ENCODE peak calls at places on chromosomes 16 and 17, in seven cellular contexts. One of them, this sample, is unnamed.

GRCh38 chr16:4370570-4371480 is 823 bp upstream of the VASN start:
- DNase-seq in breast epithelium: no peak
- DNase-seq in RWPE1: no peak
- DNase-seq in stomach: no peak
- DNase-seq in CD8-positive, alpha-beta T cell: no peak
- DNase-seq in ascending aorta: peak
- DNase-seq in dorsolateral prefrontal cortex: no peak
- DNase-seq in this sample: peak

GRCh38 chr16:53087101-53087500 is 32.3 kb downstream of the CHD9 start:
- DNase-seq in breast epithelium: no peak
- DNase-seq in RWPE1: no peak
- DNase-seq in ascending aorta: no peak
- DNase-seq in CD8-positive, alpha-beta T cell: no peak
- DNase-seq in stomach: no peak
- DNase-seq in dorsolateral prefrontal cortex: no peak
- DNase-seq in this sample: no peak

GRCh38 chr17:49571283-49571682 is 4.4 kb upstream of the NXPH3 start:
- DNase-seq in stomach: no peak
- DNase-seq in breast epithelium: no peak
- DNase-seq in CD8-positive, alpha-beta T cell: no peak
- DNase-seq in dorsolateral prefrontal cortex: no peak
- DNase-seq in RWPE1: no peak
- DNase-seq in ascending aorta: no peak
- DNase-seq in this sample: no peak

GRCh38 chr16:50419116-50419515 is 50.3 kb upstream of the BRD7 start:
- DNase-seq in RWPE1: no peak
- DNase-seq in CD8-positive, alpha-beta T cell: no peak
- DNase-seq in dorsolateral prefrontal cortex: no peak
- DNase-seq in ascending aorta: no peak
- DNase-seq in breast epithelium: no peak
- DNase-seq in stomach: no peak
- DNase-seq in this sample: no peak

GRCh38 chr17:32813021-32813420 is 63.9 kb downstream of the MYO1D start:
- DNase-seq in stomach: no peak
- DNase-seq in dorsolateral prefrontal cortex: no peak
- DNase-seq in RWPE1: peak
- DNase-seq in ascending aorta: no peak
- DNase-seq in CD8-positive, alpha-beta T cell: no peak
- DNase-seq in breast epithelium: no peak
- DNase-seq in this sample: no peak

GRCh38 chr16:17445421-17445820 is 25.3 kb downstream of the XYLT1 start:
- DNase-seq in dorsolateral prefrontal cortex: no peak
- DNase-seq in stomach: no peak
- DNase-seq in RWPE1: no peak
- DNase-seq in CD8-positive, alpha-beta T cell: no peak
- DNase-seq in ascending aorta: no peak
- DNase-seq in breast epithelium: no peak
- DNase-seq in this sample: no peak

GRCh38 chr17:37170881-37171460 is 204.8 kb upstream of the C17orf78 start:
- DNase-seq in dorsolateral prefrontal cortex: no peak
- DNase-seq in RWPE1: no peak
- DNase-seq in breast epithelium: no peak
- DNase-seq in ascending aorta: no peak
- DNase-seq in stomach: no peak
- DNase-seq in CD8-positive, alpha-beta T cell: no peak
- DNase-seq in this sample: no peak

GRCh38 chr16:87064731-87065720 is 252.2 kb downstream of the C16orf95 start:
- DNase-seq in dorsolateral prefrontal cortex: no peak
- DNase-seq in breast epithelium: no peak
- DNase-seq in stomach: no peak
- DNase-seq in CD8-positive, alpha-beta T cell: peak
- DNase-seq in ascending aorta: no peak
- DNase-seq in RWPE1: no peak
- DNase-seq in this sample: no peak

GRCh38 chr17:54408741-54409140 is 491.9 kb upstream of the TOM1L1 start:
- DNase-seq in breast epithelium: no peak
- DNase-seq in stomach: no peak
- DNase-seq in RWPE1: no peak
- DNase-seq in dorsolateral prefrontal cortex: no peak
- DNase-seq in CD8-positive, alpha-beta T cell: no peak
- DNase-seq in ascending aorta: no peak
- DNase-seq in this sample: no peak

GRCh38 chr16:30401768-30402425 is 5.5 kb upstream of the ZNF771 start:
- DNase-seq in RWPE1: no peak
- DNase-seq in breast epithelium: no peak
- DNase-seq in dorsolateral prefrontal cortex: no peak
- DNase-seq in CD8-positive, alpha-beta T cell: no peak
- DNase-seq in stomach: no peak
- DNase-seq in ascending aorta: no peak
- DNase-seq in this sample: no peak

GRCh38 chr16:10931977-10932632 is 10.2 kb downstream of the DEXI start:
- DNase-seq in breast epithelium: no peak
- DNase-seq in RWPE1: no peak
- DNase-seq in dorsolateral prefrontal cortex: no peak
- DNase-seq in CD8-positive, alpha-beta T cell: no peak
- DNase-seq in stomach: no peak
- DNase-seq in ascending aorta: no peak
- DNase-seq in this sample: no peak

GRCh38 chr17:550776-551175 is 163.9 kb downstream of the VPS53 start:
- DNase-seq in stomach: no peak
- DNase-seq in CD8-positive, alpha-beta T cell: no peak
- DNase-seq in ascending aorta: no peak
- DNase-seq in breast epithelium: no peak
- DNase-seq in RWPE1: no peak
- DNase-seq in dorsolateral prefrontal cortex: no peak
- DNase-seq in this sample: no peak

GRCh38 chr17:48596735-48597491 is 3.3 kb upstream of the HOXB5 start:
- DNase-seq in ascending aorta: no peak
- DNase-seq in CD8-positive, alpha-beta T cell: no peak
- DNase-seq in breast epithelium: no peak
- DNase-seq in RWPE1: no peak
- DNase-seq in stomach: no peak
- DNase-seq in dorsolateral prefrontal cortex: no peak
- DNase-seq in this sample: no peak

GRCh38 chr16:49757744-49758069 is 98.2 kb downstream of the ZNF423 start:
- DNase-seq in stomach: no peak
- DNase-seq in ascending aorta: no peak
- DNase-seq in dorsolateral prefrontal cortex: no peak
- DNase-seq in RWPE1: no peak
- DNase-seq in breast epithelium: no peak
- DNase-seq in CD8-positive, alpha-beta T cell: no peak
- DNase-seq in this sample: no peak

GRCh38 chr17:3913531-3914318 is 2.5 kb downstream of the P2RX1 start:
- DNase-seq in RWPE1: peak
- DNase-seq in dorsolateral prefrontal cortex: peak
- DNase-seq in breast epithelium: peak
- DNase-seq in CD8-positive, alpha-beta T cell: peak
- DNase-seq in ascending aorta: no peak
- DNase-seq in stomach: peak
- DNase-seq in this sample: peak

GRCh38 chr16:57592591-57593003 is 35.8 kb upstream of the ADGRG1 start:
- DNase-seq in dorsolateral prefrontal cortex: no peak
- DNase-seq in RWPE1: no peak
- DNase-seq in ascending aorta: no peak
- DNase-seq in stomach: peak
- DNase-seq in breast epithelium: no peak
- DNase-seq in CD8-positive, alpha-beta T cell: peak
- DNase-seq in this sample: no peak

GRCh38 chr17:27319536-27320221 is 25.8 kb downstream of the WSB1 start:
- DNase-seq in RWPE1: no peak
- DNase-seq in ascending aorta: peak
- DNase-seq in dorsolateral prefrontal cortex: peak
- DNase-seq in stomach: peak
- DNase-seq in breast epithelium: no peak
- DNase-seq in CD8-positive, alpha-beta T cell: no peak
- DNase-seq in this sample: peak

GRCh38 chr17:58184308-58184985 is 8.1 kb upstream of the EPX start:
- DNase-seq in ascending aorta: no peak
- DNase-seq in RWPE1: peak
- DNase-seq in dorsolateral prefrontal cortex: no peak
- DNase-seq in CD8-positive, alpha-beta T cell: no peak
- DNase-seq in stomach: no peak
- DNase-seq in breast epithelium: no peak
- DNase-seq in this sample: no peak

GRCh38 chr16:86676216-86676800 is 98.0 kb downstream of the FOXL1 start:
- DNase-seq in CD8-positive, alpha-beta T cell: no peak
- DNase-seq in breast epithelium: no peak
- DNase-seq in dorsolateral prefrontal cortex: no peak
- DNase-seq in ascending aorta: no peak
- DNase-seq in RWPE1: peak
- DNase-seq in stomach: no peak
- DNase-seq in this sample: no peak

GRCh38 chr17:78355701-78356100 is 4.2 kb downstream of the SOCS3 start:
- DNase-seq in dorsolateral prefrontal cortex: no peak
- DNase-seq in breast epithelium: no peak
- DNase-seq in RWPE1: no peak
- DNase-seq in CD8-positive, alpha-beta T cell: no peak
- DNase-seq in stomach: no peak
- DNase-seq in ascending aorta: no peak
- DNase-seq in this sample: no peak
- H3K27ac ChIP-seq in dorsolateral prefrontal cortex: no peak
- H3K27ac ChIP-seq in breast epithelium: peak
- H3K27ac ChIP-seq in RWPE1: peak
- H3K27ac ChIP-seq in CD8-positive, alpha-beta T cell: peak
- H3K27ac ChIP-seq in stomach: peak
- H3K27ac ChIP-seq in ascending aorta: peak
- H3K27ac ChIP-seq in this sample: no peak

GRCh38 chr17:65572581-65573282 is 11.3 kb upstream of the AXIN2 start:
- DNase-seq in CD8-positive, alpha-beta T cell: no peak
- DNase-seq in breast epithelium: no peak
- DNase-seq in stomach: no peak
- DNase-seq in RWPE1: no peak
- DNase-seq in dorsolateral prefrontal cortex: no peak
- DNase-seq in ascending aorta: no peak
- DNase-seq in this sample: no peak

GRCh38 chr17:65576939-65577338 is 15.5 kb upstream of the AXIN2 start:
- DNase-seq in RWPE1: no peak
- DNase-seq in dorsolateral prefrontal cortex: no peak
- DNase-seq in ascending aorta: no peak
- DNase-seq in stomach: no peak
- DNase-seq in breast epithelium: no peak
- DNase-seq in CD8-positive, alpha-beta T cell: no peak
- DNase-seq in this sample: no peak

GRCh38 chr17:65572186-65572580 is 10.7 kb upstream of the AXIN2 start:
- DNase-seq in dorsolateral prefrontal cortex: no peak
- DNase-seq in CD8-positive, alpha-beta T cell: no peak
- DNase-seq in stomach: no peak
- DNase-seq in breast epithelium: no peak
- DNase-seq in RWPE1: no peak
- DNase-seq in ascending aorta: no peak
- DNase-seq in this sample: no peak

GRCh38 chr17:65568918-65569317 is 7.5 kb upstream of the AXIN2 start:
- DNase-seq in RWPE1: no peak
- DNase-seq in stomach: no peak
- DNase-seq in ascending aorta: no peak
- DNase-seq in breast epithelium: no peak
- DNase-seq in CD8-positive, alpha-beta T cell: no peak
- DNase-seq in dorsolateral prefrontal cortex: no peak
- DNase-seq in this sample: no peak

DNA sequence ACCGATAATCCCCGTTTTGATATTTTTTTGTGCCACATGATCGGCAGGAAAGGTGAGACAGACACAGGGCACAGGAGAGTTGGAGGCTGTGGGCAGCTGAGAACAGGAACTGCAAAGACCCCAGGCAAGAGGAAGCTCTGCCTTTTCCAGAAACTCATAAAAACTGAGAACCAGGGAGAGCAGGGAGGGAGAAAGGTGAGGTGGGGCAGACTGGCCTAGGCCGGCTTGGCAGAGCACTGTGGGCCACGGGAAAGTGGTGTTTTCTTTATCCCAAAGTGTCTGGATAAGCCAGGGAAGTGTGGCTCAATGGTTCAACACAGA is 11.8 kb upstream of the AXIN2 start:
- DNase-seq in dorsolateral prefrontal cortex: no peak
- DNase-seq in ascending aorta: no peak
- DNase-seq in stomach: no peak
- DNase-seq in breast epithelium: no peak
- DNase-seq in RWPE1: no peak
- DNase-seq in CD8-positive, alpha-beta T cell: no peak
- DNase-seq in this sample: no peak
- H3K27ac ChIP-seq in dorsolateral prefrontal cortex: no peak
- H3K27ac ChIP-seq in ascending aorta: no peak
- H3K27ac ChIP-seq in stomach: no peak
- H3K27ac ChIP-seq in breast epithelium: no peak
- H3K27ac ChIP-seq in RWPE1: no peak
- H3K27ac ChIP-seq in CD8-positive, alpha-beta T cell: no peak
- H3K27ac ChIP-seq in this sample: no peak

DNA sequence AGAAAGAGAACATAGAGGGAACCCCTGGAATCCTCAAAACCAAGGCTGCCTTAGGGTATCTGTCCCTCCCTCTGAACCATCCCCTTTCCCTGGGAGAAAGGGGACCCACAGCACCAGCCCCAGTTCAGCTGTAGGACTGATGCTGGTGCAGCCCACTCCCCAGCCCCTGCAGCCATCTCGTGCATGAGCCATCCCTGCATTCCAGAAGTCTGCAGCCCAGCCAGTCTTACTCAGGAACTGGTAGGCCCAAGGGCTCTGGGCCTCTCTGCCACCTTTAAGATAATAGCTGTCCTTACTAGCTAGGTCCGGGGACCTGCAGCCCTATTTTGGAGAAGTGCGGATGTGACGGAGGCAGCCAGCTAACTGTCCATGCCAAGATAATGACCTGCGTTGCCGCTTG is 6.0 kb upstream of the EVPL start:
- DNase-seq in dorsolateral prefrontal cortex: no peak
- DNase-seq in breast epithelium: no peak
- DNase-seq in ascending aorta: no peak
- DNase-seq in stomach: no peak
- DNase-seq in RWPE1: no peak
- DNase-seq in CD8-positive, alpha-beta T cell: no peak
- DNase-seq in this sample: no peak
- H3K27ac ChIP-seq in dorsolateral prefrontal cortex: no peak
- H3K27ac ChIP-seq in breast epithelium: no peak
- H3K27ac ChIP-seq in ascending aorta: no peak
- H3K27ac ChIP-seq in stomach: no peak
- H3K27ac ChIP-seq in RWPE1: no peak
- H3K27ac ChIP-seq in CD8-positive, alpha-beta T cell: no peak
- H3K27ac ChIP-seq in this sample: no peak

GRCh38 chr17:2174048-2174447 is 119.1 kb downstream of the HIC1 start:
- DNase-seq in breast epithelium: no peak
- DNase-seq in CD8-positive, alpha-beta T cell: no peak
- DNase-seq in ascending aorta: no peak
- DNase-seq in dorsolateral prefrontal cortex: no peak
- DNase-seq in stomach: no peak
- DNase-seq in RWPE1: no peak
- DNase-seq in this sample: no peak

GRCh38 chr17:2177235-2177811 is 122.4 kb downstream of the HIC1 start:
- DNase-seq in breast epithelium: no peak
- DNase-seq in CD8-positive, alpha-beta T cell: no peak
- DNase-seq in RWPE1: peak
- DNase-seq in dorsolateral prefrontal cortex: no peak
- DNase-seq in stomach: no peak
- DNase-seq in ascending aorta: no peak
- DNase-seq in this sample: no peak

GRCh38 chr17:2174471-2175293 is 119.8 kb downstream of the HIC1 start:
- DNase-seq in stomach: no peak
- DNase-seq in RWPE1: no peak
- DNase-seq in breast epithelium: no peak
- DNase-seq in dorsolateral prefrontal cortex: no peak
- DNase-seq in CD8-positive, alpha-beta T cell: no peak
- DNase-seq in ascending aorta: no peak
- DNase-seq in this sample: no peak

GRCh38 chr17:2176484-2177175 is 121.7 kb downstream of the HIC1 start:
- DNase-seq in RWPE1: no peak
- DNase-seq in breast epithelium: no peak
- DNase-seq in stomach: no peak
- DNase-seq in dorsolateral prefrontal cortex: no peak
- DNase-seq in ascending aorta: no peak
- DNase-seq in CD8-positive, alpha-beta T cell: no peak
- DNase-seq in this sample: no peak

GRCh38 chr17:2175294-2175628 is 120.4 kb downstream of the HIC1 start:
- DNase-seq in RWPE1: no peak
- DNase-seq in CD8-positive, alpha-beta T cell: no peak
- DNase-seq in dorsolateral prefrontal cortex: no peak
- DNase-seq in breast epithelium: no peak
- DNase-seq in stomach: no peak
- DNase-seq in ascending aorta: no peak
- DNase-seq in this sample: no peak
- H3K27ac ChIP-seq in RWPE1: no peak
- H3K27ac ChIP-seq in CD8-positive, alpha-beta T cell: no peak
- H3K27ac ChIP-seq in dorsolateral prefrontal cortex: peak
- H3K27ac ChIP-seq in breast epithelium: peak
- H3K27ac ChIP-seq in stomach: peak
- H3K27ac ChIP-seq in ascending aorta: peak
- H3K27ac ChIP-seq in this sample: no peak